ENCODE peak calls at places on chromosome 9, in eight cellular contexts. One of them, this sample, is unnamed.

GRCh38 chr9:89609426-89610006 is 4.7 kb downstream of the GADD45G start:
- DNase-seq in osteocyte: no peak
- DNase-seq in esophagus squamous epithelium: no peak
- DNase-seq in mucosa of descending colon: no peak
- DNase-seq in endothelial cell: no peak
- DNase-seq in HCT116: no peak
- DNase-seq in AG04450: no peak
- DNase-seq in GM20000: no peak
- DNase-seq in this sample: no peak

GRCh38 chr9:122286764-122287163 is 22.1 kb downstream of the MRRF start:
- DNase-seq in esophagus squamous epithelium: no peak
- DNase-seq in HCT116: no peak
- DNase-seq in endothelial cell: no peak
- DNase-seq in GM20000: no peak
- DNase-seq in osteocyte: no peak
- DNase-seq in AG04450: no peak
- DNase-seq in mucosa of descending colon: no peak
- DNase-seq in this sample: no peak

GRCh38 chr9:18478517-18479361 is 4.8 kb downstream of the ADAMTSL1 start:
- DNase-seq in esophagus squamous epithelium: no peak
- DNase-seq in HCT116: no peak
- DNase-seq in AG04450: no peak
- DNase-seq in mucosa of descending colon: no peak
- DNase-seq in endothelial cell: no peak
- DNase-seq in GM20000: no peak
- DNase-seq in osteocyte: no peak
- DNase-seq in this sample: peak

GRCh38 chr9:120932086-120932818 is 5.7 kb upstream of the TRAF1 start:
- DNase-seq in HCT116: no peak
- DNase-seq in AG04450: no peak
- DNase-seq in endothelial cell: no peak
- DNase-seq in esophagus squamous epithelium: no peak
- DNase-seq in GM20000: no peak
- DNase-seq in mucosa of descending colon: no peak
- DNase-seq in osteocyte: peak
- DNase-seq in this sample: no peak

GRCh38 chr9:100515578-100516494 is 42.9 kb downstream of the TMEFF1 start:
- DNase-seq in mucosa of descending colon: no peak
- DNase-seq in HCT116: no peak
- DNase-seq in osteocyte: no peak
- DNase-seq in GM20000: no peak
- DNase-seq in AG04450: no peak
- DNase-seq in endothelial cell: no peak
- DNase-seq in esophagus squamous epithelium: no peak
- DNase-seq in this sample: no peak

GRCh38 chr9:120071760-120072159 is 508.2 kb downstream of the CDK5RAP2 start:
- DNase-seq in GM20000: no peak
- DNase-seq in AG04450: no peak
- DNase-seq in HCT116: no peak
- DNase-seq in mucosa of descending colon: no peak
- DNase-seq in endothelial cell: no peak
- DNase-seq in osteocyte: no peak
- DNase-seq in esophagus squamous epithelium: no peak
- DNase-seq in this sample: no peak

GRCh38 chr9:133855802-133856592 is 117.8 kb upstream of the SARDH start:
- DNase-seq in osteocyte: no peak
- DNase-seq in GM20000: no peak
- DNase-seq in esophagus squamous epithelium: no peak
- DNase-seq in endothelial cell: no peak
- DNase-seq in mucosa of descending colon: peak
- DNase-seq in AG04450: no peak
- DNase-seq in HCT116: no peak
- DNase-seq in this sample: peak

GRCh38 chr9:89463986-89464901 is 33.7 kb downstream of the SEMA4D start:
- DNase-seq in GM20000: peak
- DNase-seq in AG04450: no peak
- DNase-seq in esophagus squamous epithelium: peak
- DNase-seq in mucosa of descending colon: no peak
- DNase-seq in osteocyte: no peak
- DNase-seq in endothelial cell: no peak
- DNase-seq in HCT116: no peak
- DNase-seq in this sample: no peak

GRCh38 chr9:73204910-73205309 is 53.2 kb downstream of the ANXA1 start:
- DNase-seq in GM20000: no peak
- DNase-seq in AG04450: no peak
- DNase-seq in osteocyte: no peak
- DNase-seq in HCT116: no peak
- DNase-seq in endothelial cell: no peak
- DNase-seq in esophagus squamous epithelium: no peak
- DNase-seq in mucosa of descending colon: no peak
- DNase-seq in this sample: no peak

GRCh38 chr9:124665391-124666058 is 105.6 kb downstream of the NR6A1 start:
- DNase-seq in AG04450: no peak
- DNase-seq in GM20000: no peak
- DNase-seq in endothelial cell: no peak
- DNase-seq in mucosa of descending colon: no peak
- DNase-seq in HCT116: no peak
- DNase-seq in esophagus squamous epithelium: no peak
- DNase-seq in osteocyte: no peak
- DNase-seq in this sample: no peak

GRCh38 chr9:88745281-88746001 is 210.5 kb downstream of the NXNL2 start:
- DNase-seq in GM20000: no peak
- DNase-seq in HCT116: no peak
- DNase-seq in AG04450: peak
- DNase-seq in osteocyte: no peak
- DNase-seq in endothelial cell: no peak
- DNase-seq in mucosa of descending colon: no peak
- DNase-seq in esophagus squamous epithelium: no peak
- DNase-seq in this sample: peak

GRCh38 chr9:126298319-126298801 is 28.3 kb upstream of the MVB12B start:
- DNase-seq in AG04450: no peak
- DNase-seq in osteocyte: peak
- DNase-seq in esophagus squamous epithelium: no peak
- DNase-seq in mucosa of descending colon: peak
- DNase-seq in endothelial cell: no peak
- DNase-seq in GM20000: no peak
- DNase-seq in HCT116: no peak
- DNase-seq in this sample: no peak

GRCh38 chr9:27440888-27441740 is 83.0 kb upstream of the IFNK start:
- DNase-seq in GM20000: no peak
- DNase-seq in mucosa of descending colon: no peak
- DNase-seq in AG04450: no peak
- DNase-seq in endothelial cell: no peak
- DNase-seq in esophagus squamous epithelium: no peak
- DNase-seq in HCT116: no peak
- DNase-seq in osteocyte: no peak
- DNase-seq in this sample: no peak

GRCh38 chr9:94128580-94128979 is 44.3 kb downstream of the PTPDC1 start:
- DNase-seq in HCT116: no peak
- DNase-seq in esophagus squamous epithelium: no peak
- DNase-seq in mucosa of descending colon: no peak
- DNase-seq in osteocyte: no peak
- DNase-seq in endothelial cell: no peak
- DNase-seq in AG04450: no peak
- DNase-seq in GM20000: no peak
- DNase-seq in this sample: no peak

GRCh38 chr9:69427286-69427685 is 102.3 kb downstream of the ENTREP1 start:
- DNase-seq in mucosa of descending colon: no peak
- DNase-seq in endothelial cell: no peak
- DNase-seq in esophagus squamous epithelium: no peak
- DNase-seq in osteocyte: no peak
- DNase-seq in GM20000: no peak
- DNase-seq in HCT116: no peak
- DNase-seq in AG04450: no peak
- DNase-seq in this sample: no peak

GRCh38 chr9:76926324-76926731 is 20.4 kb upstream of the PRUNE2 start:
- DNase-seq in osteocyte: no peak
- DNase-seq in HCT116: no peak
- DNase-seq in AG04450: peak
- DNase-seq in mucosa of descending colon: no peak
- DNase-seq in endothelial cell: no peak
- DNase-seq in GM20000: no peak
- DNase-seq in esophagus squamous epithelium: no peak
- DNase-seq in this sample: peak

GRCh38 chr9:73523391-73523790 is 371.7 kb downstream of the ANXA1 start:
- DNase-seq in HCT116: no peak
- DNase-seq in AG04450: no peak
- DNase-seq in esophagus squamous epithelium: no peak
- DNase-seq in osteocyte: no peak
- DNase-seq in mucosa of descending colon: no peak
- DNase-seq in GM20000: no peak
- DNase-seq in endothelial cell: no peak
- DNase-seq in this sample: no peak

GRCh38 chr9:132384376-132384775 is 22.3 kb downstream of the TTF1 start:
- DNase-seq in esophagus squamous epithelium: no peak
- DNase-seq in osteocyte: no peak
- DNase-seq in endothelial cell: no peak
- DNase-seq in GM20000: peak
- DNase-seq in AG04450: no peak
- DNase-seq in HCT116: no peak
- DNase-seq in mucosa of descending colon: no peak
- DNase-seq in this sample: no peak

GRCh38 chr9:132381966-132382541 is 24.6 kb downstream of the TTF1 start:
- DNase-seq in HCT116: no peak
- DNase-seq in mucosa of descending colon: no peak
- DNase-seq in esophagus squamous epithelium: no peak
- DNase-seq in osteocyte: no peak
- DNase-seq in GM20000: peak
- DNase-seq in endothelial cell: no peak
- DNase-seq in AG04450: no peak
- DNase-seq in this sample: no peak

DNA sequence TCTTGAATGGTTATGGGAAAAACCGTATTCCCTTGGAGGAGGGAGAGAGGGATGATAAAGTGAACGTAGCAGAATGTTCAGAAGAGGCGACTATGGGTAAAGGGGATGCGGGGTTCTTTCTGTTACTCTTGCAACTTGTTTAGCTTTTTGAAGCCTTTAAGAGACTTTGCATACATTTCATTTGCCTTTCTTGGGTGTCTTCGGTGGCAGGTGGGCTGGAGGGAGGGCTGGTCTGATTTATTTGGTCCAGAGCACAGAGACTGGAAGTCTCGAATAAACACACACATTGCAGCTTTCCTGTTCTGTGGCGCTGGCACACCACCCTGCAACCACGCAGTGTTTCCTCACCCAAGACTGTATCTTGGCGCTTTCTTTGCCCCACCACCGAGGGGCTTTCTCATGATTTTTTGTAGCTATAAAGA is 23.2 kb downstream of the TTF1 start:
- DNase-seq in HCT116: no peak
- DNase-seq in mucosa of descending colon: no peak
- DNase-seq in AG04450: no peak
- DNase-seq in endothelial cell: no peak
- DNase-seq in osteocyte: no peak
- DNase-seq in esophagus squamous epithelium: no peak
- DNase-seq in GM20000: peak
- DNase-seq in this sample: no peak
- TF ChIP-seq CTCF in HCT116: no peak
- TF ChIP-seq CTCF in mucosa of descending colon: no peak
- TF ChIP-seq CTCF in AG04450: no peak
- TF ChIP-seq CTCF in endothelial cell: no peak
- TF ChIP-seq CTCF in osteocyte: no peak
- TF ChIP-seq CTCF in esophagus squamous epithelium: no peak
- TF ChIP-seq CTCF in GM20000: no peak
- TF ChIP-seq CTCF in this sample: no peak

GRCh38 chr9:83981126-83981871 is 694 bp downstream of the RMI1 start:
- DNase-seq in GM20000: peak
- DNase-seq in HCT116: no peak
- DNase-seq in osteocyte: no peak
- DNase-seq in AG04450: no peak
- DNase-seq in esophagus squamous epithelium: no peak
- DNase-seq in endothelial cell: no peak
- DNase-seq in mucosa of descending colon: no peak
- DNase-seq in this sample: no peak
- TF ChIP-seq CTCF in GM20000: no peak
- TF ChIP-seq CTCF in HCT116: no peak
- TF ChIP-seq CTCF in osteocyte: no peak
- TF ChIP-seq CTCF in AG04450: no peak
- TF ChIP-seq CTCF in esophagus squamous epithelium: no peak
- TF ChIP-seq CTCF in endothelial cell: no peak
- TF ChIP-seq CTCF in mucosa of descending colon: no peak
- TF ChIP-seq CTCF in this sample: no peak

DNA sequence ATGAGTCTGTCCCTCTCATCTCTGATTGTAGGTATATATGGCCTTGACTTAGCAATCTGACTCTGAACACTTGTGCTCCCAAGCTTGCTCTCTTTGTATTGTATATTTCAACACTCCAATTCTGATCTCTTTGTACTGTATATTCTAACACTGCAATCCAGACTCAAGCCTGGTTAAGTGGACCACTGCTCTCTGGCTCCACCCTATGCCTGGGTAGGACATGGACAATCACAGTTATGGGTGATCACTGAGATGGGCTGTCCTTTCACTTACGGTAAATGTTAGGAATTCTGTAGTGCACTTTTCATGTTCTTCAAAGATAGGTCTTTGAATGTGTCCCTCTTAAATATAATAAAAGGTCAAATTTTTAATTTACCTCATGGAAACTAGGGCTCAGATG is 165.1 kb downstream of the TLR4 start:
- DNase-seq in endothelial cell: no peak
- DNase-seq in GM20000: no peak
- DNase-seq in osteocyte: no peak
- DNase-seq in mucosa of descending colon: no peak
- DNase-seq in AG04450: no peak
- DNase-seq in HCT116: no peak
- DNase-seq in esophagus squamous epithelium: no peak
- DNase-seq in this sample: no peak
- TF ChIP-seq CTCF in endothelial cell: no peak
- TF ChIP-seq CTCF in GM20000: no peak
- TF ChIP-seq CTCF in osteocyte: no peak
- TF ChIP-seq CTCF in mucosa of descending colon: no peak
- TF ChIP-seq CTCF in AG04450: no peak
- TF ChIP-seq CTCF in HCT116: no peak
- TF ChIP-seq CTCF in esophagus squamous epithelium: no peak
- TF ChIP-seq CTCF in this sample: no peak

DNA sequence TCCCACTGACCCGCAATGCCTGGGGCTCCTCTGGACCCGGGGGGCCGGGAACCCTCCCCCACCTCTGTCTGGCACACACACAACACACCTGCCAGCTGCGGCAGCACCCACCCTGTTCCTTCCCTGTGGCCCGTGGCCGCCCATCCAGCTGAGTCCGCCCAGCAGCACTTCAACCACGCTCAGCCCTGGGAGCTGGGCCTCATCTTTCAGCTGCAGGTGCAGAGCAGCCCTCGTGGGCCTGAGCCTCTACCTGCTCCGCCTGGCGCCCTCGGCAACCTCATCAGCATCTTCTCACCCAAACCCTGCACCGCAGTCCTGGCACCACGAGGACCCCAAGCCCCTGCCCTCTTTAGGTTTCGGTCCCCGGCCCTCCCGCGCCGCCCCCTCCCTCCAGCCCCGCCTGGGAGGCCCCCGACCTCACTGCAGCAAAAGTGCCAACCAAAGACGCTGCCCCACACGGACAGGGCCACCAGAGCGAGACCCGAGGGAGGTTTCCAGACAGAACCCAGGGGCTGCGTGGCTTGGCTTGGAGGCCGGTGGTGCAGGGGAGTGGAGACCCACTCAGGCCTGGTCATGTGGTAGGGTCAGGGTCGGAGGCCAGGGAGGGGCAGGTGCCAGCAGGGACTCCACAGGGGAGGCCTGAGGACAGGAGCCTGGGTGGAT is 39.4 kb downstream of the EXD3 start:
- DNase-seq in HCT116: no peak
- DNase-seq in mucosa of descending colon: peak
- DNase-seq in endothelial cell: no peak
- DNase-seq in osteocyte: no peak
- DNase-seq in esophagus squamous epithelium: no peak
- DNase-seq in GM20000: no peak
- DNase-seq in AG04450: no peak
- DNase-seq in this sample: no peak
- TF ChIP-seq CTCF in HCT116: no peak
- TF ChIP-seq CTCF in mucosa of descending colon: no peak
- TF ChIP-seq CTCF in endothelial cell: no peak
- TF ChIP-seq CTCF in osteocyte: no peak
- TF ChIP-seq CTCF in esophagus squamous epithelium: no peak
- TF ChIP-seq CTCF in GM20000: no peak
- TF ChIP-seq CTCF in AG04450: no peak
- TF ChIP-seq CTCF in this sample: no peak